ENCODE peak calls at places on chromosomes 3 and 15, in eight cellular contexts. P is hepatocyte, T is left ventricle myocardium inferior, Z is mammary epithelial cell, U is aorta, C is substantia nigra, A is psoas muscle, K is body of pancreas. I is an unnamed sample.

GRCh38 chr3:50211930-50212329 is 6.9 kb downstream of the SLC38A3 start:
- DNase-seq in C (no peak), Z (no peak), K (no peak), P (no peak), A (no peak), U (no peak), T (no peak), I (no peak)

GRCh38 chr15:25899870-25900269 is 36.7 kb upstream of the ATP10A start:
- DNase-seq in C (no peak), P (no peak), T (no peak), U (no peak), A (no peak), Z (no peak), K (no peak), I (no peak)

GRCh38 chr3:128572644-128573105 is 77.9 kb downstream of the RPN1 start:
- DNase-seq in Z (no peak), K (no peak), T (no peak), A (no peak), P (peak; percentile 41), C (no peak), U (no peak), I (peak; percentile 17)

GRCh38 chr3:98185180-98185579 is 18.7 kb downstream of the OR5H15 start:
- DNase-seq in P (peak; percentile 17), U (no peak), A (no peak), Z (no peak), T (no peak), K (no peak), C (no peak), I (no peak)

GRCh38 chr3:129022114-129022994 is 21.2 kb downstream of the EFCC1 start:
- DNase-seq in A (peak; percentile 82), P (no peak), T (peak; percentile 90), U (peak; percentile 76), K (peak; percentile 55), C (no peak), Z (no peak), I (peak; percentile 67)

GRCh38 chr15:48868549-48868948 is 9.4 kb upstream of the EID1 start:
- DNase-seq in P (no peak), C (no peak), A (no peak), Z (peak; percentile 86), K (no peak), U (no peak), T (no peak), I (no peak)

GRCh38 chr3:186094696-186095095 is 14.2 kb downstream of the ETV5 start:
- DNase-seq in P (no peak), T (no peak), C (no peak), K (no peak), U (no peak), Z (no peak), A (no peak), I (no peak)

GRCh38 chr15:98953000-98953776 is 54.4 kb downstream of the PGPEP1L start:
- DNase-seq in P (no peak), T (peak; percentile 40), K (no peak), C (no peak), Z (no peak), A (no peak), U (no peak), I (no peak)

GRCh38 chr3:180408654-180409053 is 193.3 kb upstream of the TTC14 start:
- DNase-seq in K (no peak), U (no peak), Z (peak; percentile 87), A (no peak), T (no peak), P (no peak), C (no peak), I (no peak)

GRCh38 chr3:187739125-187739560 is 6.1 kb downstream of the BCL6 start:
- DNase-seq in Z (no peak), C (peak; percentile 42), T (peak; percentile 53), K (peak; percentile 63), A (peak; percentile 60), P (no peak), U (no peak), I (no peak)

GRCh38 chr3:11335056-11335608 is 62.9 kb downstream of the ATG7 start:
- DNase-seq in T (no peak), Z (peak; percentile 62), A (no peak), K (no peak), P (peak; percentile 68), C (no peak), U (no peak), I (no peak)

GRCh38 chr3:17233398-17233800 is 348.6 kb downstream of the PLCL2 start:
- DNase-seq in P (peak; percentile 65), Z (peak; percentile 83), A (no peak), U (no peak), K (peak; percentile 11), T (no peak), C (peak; percentile 2), I (no peak)

GRCh38 chr3:84136425-84136824 is 822.4 kb upstream of the CADM2 start:
- DNase-seq in K (no peak), T (no peak), P (no peak), Z (peak; percentile 8), U (no peak), A (no peak), C (no peak), I (no peak)

GRCh38 chr15:84588053-84588874 is 12.5 kb upstream of the ZSCAN2 start:
- DNase-seq in C (peak; percentile 76), Z (peak; percentile 71), A (peak; percentile 85), T (peak; percentile 84), K (peak; percentile 95), P (peak; percentile 95), U (peak; percentile 95), I (peak; percentile 91)

GRCh38 chr3:125154800-125155269 is 57.7 kb downstream of the SLC12A8 start:
- DNase-seq in T (no peak), P (no peak), K (no peak), Z (no peak), A (no peak), C (no peak), U (no peak), I (no peak)

GRCh38 chr3:25153561-25153960 is 274.5 kb upstream of the RARB start:
- DNase-seq in C (no peak), U (no peak), Z (peak; percentile 64), T (no peak), P (no peak), A (no peak), K (no peak), I (no peak)

GRCh38 chr3:195777975-195778374 is 33.8 kb downstream of the MUC4 start:
- DNase-seq in P (no peak), U (peak; percentile 44), K (no peak), C (no peak), A (no peak), T (no peak), Z (no peak), I (no peak)

GRCh38 chr15:66786222-66786621 is 84.2 kb downstream of the SMAD6 start:
- DNase-seq in Z (no peak), T (no peak), P (no peak), U (no peak), K (no peak), C (no peak), A (no peak), I (no peak)

GRCh38 chr15:66785637-66786036 is 83.6 kb downstream of the SMAD6 start:
- DNase-seq in A (no peak), P (no peak), Z (no peak), T (no peak), U (no peak), K (no peak), C (no peak), I (no peak)

GRCh38 chr15:66788024-66788423 is 86.0 kb downstream of the SMAD6 start:
- DNase-seq in A (no peak), C (no peak), K (no peak), Z (no peak), T (no peak), P (no peak), U (no peak), I (no peak)

GRCh38 chr15:66787472-66787871 is 85.4 kb downstream of the SMAD6 start:
- DNase-seq in Z (no peak), A (no peak), T (no peak), P (no peak), C (no peak), K (no peak), U (no peak), I (no peak)

GRCh38 chr15:66786708-66787471 is 84.9 kb downstream of the SMAD6 start:
- DNase-seq in Z (no peak), T (no peak), C (no peak), K (no peak), A (no peak), U (no peak), P (no peak), I (no peak)
- H3K27ac ChIP-seq in Z (no peak overlapping the region), T (no peak overlapping the region), C (no peak overlapping the region), K (no peak overlapping the region), A (no peak overlapping the region), U (no peak overlapping the region), P (no peak overlapping the region), I (no peak overlapping the region)

DNA sequence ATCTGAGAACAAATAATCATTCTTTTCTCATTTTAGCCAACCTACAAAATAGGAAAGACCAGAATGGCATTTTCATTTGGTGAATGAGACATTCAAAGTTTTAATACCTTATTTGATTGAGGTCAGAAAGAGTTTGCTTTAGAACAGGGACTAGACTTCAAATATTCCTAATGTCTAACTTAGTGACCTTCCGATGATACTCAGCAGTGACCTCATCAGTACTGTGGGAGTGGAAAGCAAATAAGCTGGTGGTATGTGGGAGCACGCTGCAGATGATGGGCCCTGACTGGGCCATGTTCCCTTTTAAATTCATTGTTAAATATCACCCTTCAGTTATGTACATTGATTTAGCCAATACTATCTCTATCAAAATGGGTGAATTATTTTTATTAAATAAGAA is 223.3 kb downstream of the P3H2 start:
- DNase-seq in U (no peak), A (no peak), C (no peak), K (no peak), Z (no peak), T (no peak), P (no peak), I (no peak)
- H3K27ac ChIP-seq in U (no peak overlapping the region), A (no peak overlapping the region), C (no peak overlapping the region), K (no peak overlapping the region), Z (no peak overlapping the region), T (no peak overlapping the region), P (no peak overlapping the region), I (no peak overlapping the region)

GRCh38 chr3:36969540-36970432 is 23.1 kb downstream of the EPM2AIP1 start:
- DNase-seq in C (no peak), T (no peak), A (no peak), Z (peak; percentile 96), P (peak; percentile 92), U (no peak), K (no peak), I (no peak)
- H3K27ac ChIP-seq in C (no peak overlapping the region), T (peak overlapping the region; percentile 73), A (no peak overlapping the region), Z (peak overlapping the region; percentile 78), P (peak overlapping the region; percentile 83), U (no peak overlapping the region), K (no peak overlapping the region), I (no peak overlapping the region)

GRCh38 chr15:64343841-64344240 is 12.1 kb downstream of the CSNK1G1 start:
- DNase-seq in T (no peak), U (no peak), K (no peak), Z (no peak), P (no peak), A (no peak), C (no peak), I (no peak)

GRCh38 chr15:64343222-64343621 is 12.8 kb downstream of the CSNK1G1 start:
- DNase-seq in T (no peak), A (no peak), U (no peak), C (no peak), Z (no peak), K (no peak), P (no peak), I (no peak)

GRCh38 chr15:64344651-64345262 is 11.2 kb downstream of the CSNK1G1 start:
- DNase-seq in K (no peak), A (no peak), T (no peak), C (no peak), U (no peak), Z (no peak), P (no peak), I (no peak)

GRCh38 chr15:64340355-64340754 is 15.6 kb downstream of the CSNK1G1 start:
- DNase-seq in C (no peak), U (no peak), T (no peak), K (no peak), P (no peak), A (no peak), Z (no peak), I (no peak)

GRCh38 chr15:64341961-64342360 is 14.0 kb downstream of the CSNK1G1 start:
- DNase-seq in U (no peak), C (no peak), T (no peak), P (no peak), A (no peak), K (no peak), Z (no peak), I (no peak)
- H3K27ac ChIP-seq in U (no peak overlapping the region), C (no peak overlapping the region), T (no peak overlapping the region), P (no peak overlapping the region), A (no peak overlapping the region), K (no peak overlapping the region), Z (no peak overlapping the region), I (no peak overlapping the region)

I was measured in transverse colon.